ENCODE peak calls at places on chromosomes 12 and 14, in four cellular contexts. H, T, Y and W are unnamed samples.

GRCh38 chr12:121089031-121089812 is 43.5 kb upstream of the P2RX7 start:
- DNase-seq in T (peak), Y (no peak), H (no peak), W (no peak)

GRCh38 chr12:54479421-54479820 is 6.0 kb upstream of the GTSF1 start:
- DNase-seq in T (no peak), H (no peak), Y (no peak), W (no peak)

GRCh38 chr12:56115329-56115728 is 1.1 kb upstream of the RPL41 start:
- DNase-seq in H (no peak), Y (no peak), T (no peak), W (no peak)

GRCh38 chr14:99681832-99682148 is 2.3 kb upstream of the CYP46A1 start:
- DNase-seq in Y (no peak), H (no peak), T (no peak), W (no peak)

GRCh38 chr14:23641180-23641914 is 5.2 kb downstream of the DHRS2 start:
- DNase-seq in H (no peak), Y (no peak), T (no peak), W (no peak)

GRCh38 chr14:56730468-56731145 is 79.7 kb downstream of the OTX2 start:
- DNase-seq in T (no peak), H (no peak), Y (no peak), W (no peak)

GRCh38 chr12:97763113-97763512 is 300.5 kb downstream of the RMST start:
- DNase-seq in Y (no peak), H (no peak), T (no peak), W (no peak)

GRCh38 chr14:55477680-55478079 is 37.3 kb upstream of the TBPL2 start:
- DNase-seq in H (no peak), Y (no peak), T (no peak), W (no peak)

GRCh38 chr14:94124582-94125377 is 4.6 kb downstream of the IFI27L2 start:
- DNase-seq in Y (no peak), H (no peak), T (no peak), W (no peak)

GRCh38 chr12:9361879-9362326 is 153.7 kb upstream of the PZP start:
- DNase-seq in T (no peak), H (no peak), Y (peak), W (no peak)

GRCh38 chr12:58414398-58414871 is 473.1 kb downstream of the ATP23 start:
- DNase-seq in T (no peak), Y (no peak), H (no peak), W (no peak)

GRCh38 chr12:94416613-94417012 is 43.1 kb downstream of the CEP83 start:
- DNase-seq in Y (no peak), T (no peak), H (no peak), W (no peak)

GRCh38 chr12:63319386-63319785 is 168.4 kb upstream of the AVPR1A start:
- DNase-seq in Y (no peak), T (no peak), H (no peak), W (no peak)

GRCh38 chr12:91180577-91180976 is 2.0 kb downstream of the DCN start:
- DNase-seq in Y (no peak), T (no peak), H (no peak), W (no peak)

GRCh38 chr12:132631357-132632065 is 12.9 kb downstream of the P2RX2 start:
- DNase-seq in H (no peak), T (no peak), Y (no peak), W (no peak)

GRCh38 chr12:132633398-132633797 is 14.8 kb downstream of the P2RX2 start:
- DNase-seq in H (no peak), Y (no peak), T (no peak), W (no peak)

GRCh38 chr12:132632521-132633228 is 14.1 kb downstream of the P2RX2 start:
- DNase-seq in H (no peak), T (no peak), Y (no peak), W (no peak)

GRCh38 chr12:132629330-132629729 is 10.8 kb downstream of the P2RX2 start:
- DNase-seq in T (no peak), H (no peak), Y (no peak), W (no peak)

DNA sequence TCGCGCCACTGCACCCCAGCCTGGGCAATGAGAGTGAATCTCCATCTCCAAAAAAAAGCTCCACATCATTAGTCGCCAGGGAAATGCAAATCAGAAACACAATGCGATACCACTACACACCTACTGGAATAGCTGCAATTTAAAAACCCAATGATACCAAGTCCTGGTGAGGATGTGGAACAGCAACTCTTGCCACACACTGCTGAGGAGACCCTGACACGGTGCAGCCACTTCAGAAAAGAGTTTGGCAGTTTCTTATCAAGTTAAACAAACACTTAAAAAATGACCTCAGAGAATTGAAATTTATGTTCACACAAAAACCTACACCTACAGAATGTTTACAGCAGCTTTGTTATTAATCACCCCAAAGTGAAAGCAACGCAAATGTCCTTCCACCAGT is 12.1 kb downstream of the P2RX2 start:
- DNase-seq in H (no peak), Y (no peak), T (no peak), W (no peak)
- TF ChIP-seq SPI1 in H (no peak), Y (no peak), T (no peak), W (no peak)

GRCh38 chr12:52454411-52455201 is 2.7 kb upstream of the KRT6B start:
- DNase-seq in H (no peak), Y (no peak), T (no peak), W (no peak)
- TF ChIP-seq SPI1 in H (no peak), Y (no peak), T (no peak), W (no peak)

GRCh38 chr14:34971381-34971780 is 11.4 kb upstream of the SRP54 start:
- DNase-seq in T (no peak), Y (no peak), H (no peak), W (no peak)
- TF ChIP-seq SPI1 in T (no peak), Y (no peak), H (no peak), W (no peak)

GRCh38 chr12:131053567-131053966 is 99.9 kb downstream of the ADGRD1 start:
- DNase-seq in H (no peak), Y (no peak), T (no peak), W (no peak)
- TF ChIP-seq SPI1 in H (no peak), Y (no peak), T (no peak), W (no peak)

DNA sequence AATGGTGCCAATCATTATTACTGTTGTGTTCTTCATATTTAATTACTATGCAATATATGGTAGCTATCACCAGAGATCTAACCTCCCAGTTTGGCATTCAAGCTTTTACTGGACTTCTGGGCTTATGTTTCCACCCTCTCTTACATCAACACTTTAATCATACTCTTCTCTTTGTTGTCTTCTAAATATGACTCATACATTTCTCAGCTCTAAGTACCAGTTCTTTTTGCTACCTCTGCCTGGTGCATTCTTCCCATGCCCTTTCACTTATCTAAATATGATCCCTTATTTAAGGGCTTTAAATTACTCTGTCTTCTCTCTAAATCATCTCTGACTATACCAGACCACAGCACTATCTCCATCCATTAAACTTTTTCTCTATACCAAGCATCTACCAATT is 246.1 kb upstream of the CCDC196 start:
- DNase-seq in T (no peak), H (no peak), Y (no peak), W (no peak)
- TF ChIP-seq SPI1 in T (no peak), H (no peak), Y (no peak), W (no peak)

DNA sequence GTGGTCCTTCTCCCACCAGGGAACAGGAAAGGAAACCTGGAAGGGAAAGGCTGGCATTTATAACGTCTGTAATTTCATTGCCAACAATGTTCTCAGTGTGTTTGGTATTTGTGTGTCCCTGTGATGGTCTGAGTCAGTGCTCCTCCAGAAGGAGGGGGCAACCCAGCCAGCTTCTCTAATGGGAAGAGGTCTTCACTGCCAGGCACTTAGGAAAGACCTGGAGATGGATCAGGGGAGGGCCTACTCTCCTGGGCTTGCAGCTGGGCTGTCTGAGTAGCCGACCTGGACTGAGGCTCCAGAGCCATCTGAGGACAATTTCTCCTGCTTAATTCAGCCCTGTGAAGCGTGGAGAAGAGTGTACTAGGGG is 42.2 kb downstream of the ERH start:
- DNase-seq in T (no peak), H (no peak), Y (no peak), W (no peak)
- TF ChIP-seq SPI1 in T (no peak), H (no peak), Y (no peak), W (no peak)

GRCh38 chr14:101088395-101088667 is 184.8 kb upstream of the RTL1 start:
- DNase-seq in T (no peak), Y (no peak), H (no peak), W (no peak)
- TF ChIP-seq SPI1 in T (no peak), Y (no peak), H (no peak), W (no peak)

DNA sequence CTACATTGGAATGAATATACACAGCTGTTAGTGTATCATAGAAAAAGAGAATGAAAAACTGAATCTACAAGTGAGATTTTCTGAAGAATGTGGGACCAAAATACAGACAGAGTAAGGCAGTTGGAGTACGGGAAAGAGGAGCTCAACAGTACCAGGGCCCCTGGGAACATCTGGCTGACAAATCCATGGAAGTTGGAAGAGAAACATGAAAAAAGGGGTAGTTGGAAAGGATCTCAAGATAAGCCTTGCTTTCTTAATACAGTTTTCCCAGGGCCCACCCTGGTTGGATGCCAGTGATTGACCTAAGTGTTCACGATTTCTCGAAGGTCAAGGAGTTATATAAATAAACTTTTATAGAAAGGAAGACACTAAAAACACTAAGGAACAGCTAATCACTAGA is 54.0 kb upstream of the SLCO1C1 start:
- DNase-seq in Y (no peak), H (no peak), T (no peak), W (no peak)
- TF ChIP-seq SPI1 in Y (no peak), H (no peak), T (no peak), W (no peak)

GRCh38 chr12:124328116-124328515 is 33.2 kb downstream of the RFLNA start:
- DNase-seq in H (no peak), Y (no peak), T (no peak), W (no peak)
- TF ChIP-seq SPI1 in H (no peak), Y (no peak), T (no peak), W (no peak)

DNA sequence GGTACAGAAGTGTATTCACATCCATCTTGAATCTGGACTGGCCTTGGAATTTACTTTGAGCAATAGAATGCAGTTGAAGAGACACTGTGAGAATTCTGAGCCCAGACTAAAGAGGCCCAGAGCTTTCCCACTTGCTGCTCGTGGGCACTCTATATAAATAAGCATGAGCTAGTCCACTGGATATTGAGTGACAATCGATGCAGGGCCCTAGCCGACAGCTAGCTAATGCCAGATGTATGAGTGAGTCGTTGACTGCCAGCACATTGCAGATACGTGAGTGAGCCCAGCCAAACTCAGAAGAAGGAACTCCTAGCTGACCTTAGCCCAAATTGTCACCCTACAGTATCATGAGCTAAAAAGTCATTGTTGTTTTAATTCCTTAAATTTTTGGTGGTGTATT is 24.9 kb downstream of the NAV3 start:
- DNase-seq in T (no peak), H (no peak), Y (no peak), W (no peak)
- TF ChIP-seq SPI1 in T (no peak), H (no peak), Y (no peak), W (no peak)